ENCODE peak calls at places on chromosomes 3 and 15, in five cellular contexts. U is H1, H is H9, V is IMR-90, C is mesendoderm. B is an unnamed sample.

GRCh38 chr3:99172736-99173657 is 271.5 kb upstream of the DCBLD2 start:
- DNase-seq in U (peak), H (peak), V (peak), C (peak), B (peak)

GRCh38 chr15:89521605-89522004 is 25.2 kb upstream of the RHCG start:
- DNase-seq in U (no peak), H (no peak), V (no peak), C (no peak), B (no peak)

GRCh38 chr15:70503073-70503745 is 260.1 kb downstream of the UACA start:
- DNase-seq in U (no peak), H (no peak), V (no peak), C (no peak), B (no peak)

GRCh38 chr3:94405258-94406035 is 342.6 kb downstream of the NSUN3 start:
- DNase-seq in U (no peak), H (no peak), V (peak), C (peak), B (no peak)

GRCh38 chr3:86921981-86922680 is 68.8 kb downstream of the VGLL3 start:
- DNase-seq in U (no peak), H (no peak), V (peak), C (no peak), B (no peak)

GRCh38 chr15:100929641-100930042 is 10.5 kb downstream of the LRRK1 start:
- DNase-seq in U (no peak), H (no peak), V (no peak), C (peak), B (no peak)

GRCh38 chr3:138727371-138727770 is 107.4 kb downstream of the PIK3CB start:
- DNase-seq in U (no peak), H (no peak), V (no peak), C (no peak), B (no peak)

GRCh38 chr3:107662109-107662477 is 139.3 kb downstream of the BBX start:
- DNase-seq in U (no peak), H (no peak), V (peak), C (no peak), B (no peak)

GRCh38 chr3:189406148-189406547 is 225.0 kb upstream of the TP63 start:
- DNase-seq in U (no peak), H (no peak), V (no peak), C (no peak), B (no peak)

GRCh38 chr3:44235604-44236484 is 5.8 kb upstream of the TOPAZ1 start:
- DNase-seq in U (no peak), H (peak), V (peak), C (peak), B (peak)

GRCh38 chr3:128426128-128426921 is 40.4 kb downstream of the DNAJB8 start:
- DNase-seq in U (peak), H (peak), V (no peak), C (peak), B (peak)

GRCh38 chr15:35936284-35936683 is 390.3 kb upstream of the DPH6 start:
- DNase-seq in U (no peak), H (no peak), V (no peak), C (no peak), B (no peak)

GRCh38 chr3:139533781-139534443 is 5.6 kb downstream of the RBP1 start:
- DNase-seq in U (no peak), H (no peak), V (peak), C (no peak), B (no peak)

GRCh38 chr3:189144645-189145044 is 27.1 kb upstream of the TPRG1 start:
- DNase-seq in U (no peak), H (no peak), V (peak), C (no peak), B (no peak)

GRCh38 chr3:123552095-123552714 is 32.6 kb downstream of the HACD2 start:
- DNase-seq in U (no peak), H (no peak), V (peak), C (peak), B (no peak)

GRCh38 chr3:141401584-141402475 is 33.5 kb downstream of the ZBTB38 start:
- DNase-seq in U (peak), H (peak), V (no peak), C (peak), B (no peak)

GRCh38 chr3:112931737-112932521 is 43.0 kb downstream of the CD200R1 start:
- DNase-seq in U (no peak), H (no peak), V (no peak), C (no peak), B (no peak)

GRCh38 chr3:101149707-101150106 is 156.5 kb upstream of the ABI3BP start:
- DNase-seq in U (no peak), H (no peak), V (no peak), C (no peak), B (no peak)

GRCh38 chr3:53069422-53070068 is 23.7 kb upstream of the SFMBT1 start:
- DNase-seq in U (no peak), H (no peak), V (peak), C (peak), B (no peak)

GRCh38 chr3:188900421-188900941 is 271.3 kb upstream of the TPRG1 start:
- DNase-seq in U (no peak), H (no peak), V (peak), C (no peak), B (no peak)

GRCh38 chr3:146222204-146223046 is 28.5 kb downstream of the PLSCR4 start:
- DNase-seq in U (no peak), H (peak), V (peak), C (peak), B (no peak)

GRCh38 chr3:70985572-70985971 is 598.0 kb downstream of the FOXP1 start:
- DNase-seq in U (no peak), H (no peak), V (no peak), C (no peak), B (no peak)

GRCh38 chr15:81308260-81308659 is 15.7 kb downstream of the STARD5 start:
- DNase-seq in U (no peak), H (no peak), V (no peak), C (no peak), B (no peak)

GRCh38 chr15:39582977-39583585 is 2.2 kb downstream of the THBS1 start:
- DNase-seq in U (no peak), H (no peak), V (no peak), C (no peak), B (no peak)

GRCh38 chr3:176274161-176274560 is 923.1 kb downstream of the TBL1XR1 start:
- DNase-seq in U (no peak), H (no peak), V (no peak), C (no peak), B (no peak)

GRCh38 chr15:93135459-93135858 is 46.4 kb upstream of the RGMA start:
- DNase-seq in U (no peak), H (no peak), V (no peak), C (no peak), B (no peak)

GRCh38 chr3:57078366-57079220 is 18.1 kb downstream of the SPATA12 start:
- DNase-seq in U (peak), H (peak), V (peak), C (peak), B (no peak)

GRCh38 chr3:104941785-104942184 is 424.9 kb upstream of the ALCAM start:
- DNase-seq in U (no peak), H (no peak), V (no peak), C (no peak), B (no peak)

GRCh38 chr15:29433507-29433906 is 163.9 kb upstream of the NSMCE3 start:
- DNase-seq in U (no peak), H (no peak), V (no peak), C (no peak), B (no peak)

GRCh38 chr3:158085358-158085757 is 20.9 kb downstream of the SHOX2 start:
- DNase-seq in U (no peak), H (no peak), V (no peak), C (no peak), B (no peak)

GRCh38 chr3:142888099-142888483 is 792 bp downstream of the PCOLCE2 start:
- DNase-seq in U (no peak), H (peak), V (no peak), C (peak), B (peak)

GRCh38 chr3:10198761-10199688 is 34.3 kb downstream of the IRAK2 start:
- DNase-seq in U (no peak), H (no peak), V (peak), C (no peak), B (no peak)

DNA sequence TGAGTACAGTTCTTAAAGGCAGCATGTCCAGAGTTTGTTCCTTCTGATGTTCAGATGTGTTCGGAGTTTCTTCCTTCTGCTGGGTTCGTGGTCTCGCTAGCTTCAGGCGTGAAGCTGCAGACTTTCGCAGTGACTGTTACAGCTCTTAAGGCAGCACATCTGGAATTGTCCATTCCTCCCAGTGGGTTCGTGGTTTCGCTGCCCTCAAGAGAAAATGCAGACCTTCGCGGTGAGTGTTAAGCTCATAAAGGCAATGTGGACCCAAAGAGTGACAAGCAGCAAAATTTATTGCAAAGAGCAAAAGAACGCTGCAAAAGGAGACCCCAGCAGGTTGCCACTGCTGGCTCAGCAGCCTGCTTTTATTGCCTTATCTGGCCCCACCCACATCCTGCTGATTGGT is 191.7 kb upstream of the MME start:
- DNase-seq in U (no peak), H (no peak), V (no peak), C (no peak), B (no peak)
- H4K8ac ChIP-seq in U (no peak), H (no peak), V (peak), C (no peak), B (no peak)

GRCh38 chr15:33194704-33195261 is at the start of gene FMN1:
- DNase-seq in U (peak), H (peak), V (peak), C (peak), B (peak)
- H4K8ac ChIP-seq in U (peak), H (no peak), V (peak), C (no peak), B (no peak)

DNA sequence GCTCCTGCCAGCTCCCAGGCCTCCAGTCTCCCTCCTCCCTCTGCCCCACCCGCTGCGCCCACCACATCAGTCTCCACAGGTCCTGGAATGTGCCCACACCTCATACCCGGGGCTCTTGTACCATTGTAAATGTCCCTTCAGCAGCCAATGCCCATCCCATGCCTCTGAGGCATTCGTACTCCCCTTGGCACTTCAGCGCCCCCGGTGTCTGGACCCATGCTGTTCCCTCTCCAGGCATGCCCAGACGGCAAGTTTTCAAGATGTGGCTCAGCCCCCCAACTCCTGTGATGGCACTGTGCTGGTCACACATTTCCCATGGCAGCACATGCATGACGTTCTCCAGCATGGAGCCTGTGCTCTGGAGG is 13.3 kb downstream of the PLXND1 start:
- DNase-seq in U (peak), H (peak), V (no peak), C (no peak), B (no peak)
- H4K8ac ChIP-seq in U (no peak), H (no peak), V (peak), C (no peak), B (no peak)

DNA sequence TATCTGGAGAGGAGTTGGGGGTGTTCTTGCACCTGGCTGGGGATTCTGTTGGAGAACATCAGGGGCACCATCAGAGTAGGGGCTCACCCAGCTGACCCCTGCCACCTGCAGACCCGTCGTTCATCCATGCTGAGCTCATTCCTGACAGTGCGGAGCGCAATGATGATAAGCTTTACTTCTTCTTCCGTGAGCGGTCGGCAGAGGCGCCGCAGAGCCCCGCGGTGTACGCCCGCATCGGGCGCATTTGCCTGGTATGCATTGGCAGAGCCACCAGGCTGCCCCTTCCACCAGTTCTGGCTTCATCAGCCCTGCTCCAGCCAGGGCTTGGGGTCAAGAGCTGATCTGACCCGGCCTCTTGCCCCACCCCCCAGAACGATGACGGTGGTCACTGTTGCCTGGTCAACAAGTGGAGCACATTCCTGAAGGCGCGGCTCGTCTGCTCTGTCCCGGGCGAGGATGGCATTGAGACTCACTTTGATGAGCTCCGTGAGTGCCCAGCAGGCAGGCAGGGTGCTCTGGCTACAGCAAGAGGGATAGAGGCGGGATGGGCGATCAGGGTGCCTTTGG is 8.8 kb upstream of the GNAT1 start:
- DNase-seq in U (no peak), H (no peak), V (no peak), C (no peak), B (no peak)
- H4K8ac ChIP-seq in U (peak), H (no peak), V (no peak), C (no peak), B (no peak)

GRCh38 chr15:74385442-74386132 is 18.1 kb upstream of the CYP11A1 start:
- DNase-seq in U (no peak), H (no peak), V (no peak), C (no peak), B (no peak)
- H4K8ac ChIP-seq in U (no peak), H (no peak), V (peak), C (no peak), B (no peak)

GRCh38 chr3:14324224-14324944 is 78.0 kb upstream of the SLC6A6 start:
- DNase-seq in U (no peak), H (no peak), V (peak), C (peak), B (no peak)
- H4K8ac ChIP-seq in U (no peak), H (no peak), V (peak), C (no peak), B (no peak)

GRCh38 chr3:48980295-48980694 is 9.7 kb upstream of the P4HTM start:
- DNase-seq in U (no peak), H (no peak), V (no peak), C (no peak), B (no peak)

GRCh38 chr3:48982686-48983085 is 7.4 kb upstream of the P4HTM start:
- DNase-seq in U (no peak), H (no peak), V (no peak), C (no peak), B (no peak)

GRCh38 chr3:48984648-48985047 is 5.4 kb upstream of the P4HTM start:
- DNase-seq in U (no peak), H (no peak), V (peak), C (no peak), B (no peak)

GRCh38 chr3:48982016-48982415 is 8.0 kb upstream of the P4HTM start:
- DNase-seq in U (no peak), H (no peak), V (no peak), C (no peak), B (no peak)

DNA sequence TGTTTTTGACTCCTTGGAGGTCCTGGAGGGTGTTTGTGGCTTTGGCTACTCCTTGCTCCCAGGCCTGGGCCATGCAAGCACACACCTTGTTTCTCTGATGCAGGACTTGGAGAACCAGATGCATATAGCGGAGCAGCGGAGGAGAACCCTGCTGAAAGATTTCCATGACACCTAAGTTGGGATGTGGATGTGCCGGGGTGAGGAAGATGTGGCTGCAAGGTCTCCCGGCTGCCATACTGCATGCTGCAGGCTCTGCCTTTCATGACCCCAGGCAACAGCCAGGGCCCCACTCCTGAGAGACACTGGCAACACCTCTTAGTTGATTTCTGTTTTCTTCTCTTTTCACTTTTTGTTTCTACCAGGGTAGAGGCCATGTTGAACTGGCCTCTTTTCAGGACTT is 6.9 kb upstream of the P4HTM start:
- DNase-seq in U (no peak), H (no peak), V (no peak), C (no peak), B (no peak)
- H4K8ac ChIP-seq in U (no peak), H (no peak), V (no peak), C (no peak), B (no peak)

GRCh38 chr15:63938486-63939061 is 104.8 kb upstream of the HERC1 start:
- DNase-seq in U (peak), H (peak), V (peak), C (no peak), B (no peak)
- H4K8ac ChIP-seq in U (no peak), H (no peak), V (no peak), C (no peak), B (no peak)

DNA sequence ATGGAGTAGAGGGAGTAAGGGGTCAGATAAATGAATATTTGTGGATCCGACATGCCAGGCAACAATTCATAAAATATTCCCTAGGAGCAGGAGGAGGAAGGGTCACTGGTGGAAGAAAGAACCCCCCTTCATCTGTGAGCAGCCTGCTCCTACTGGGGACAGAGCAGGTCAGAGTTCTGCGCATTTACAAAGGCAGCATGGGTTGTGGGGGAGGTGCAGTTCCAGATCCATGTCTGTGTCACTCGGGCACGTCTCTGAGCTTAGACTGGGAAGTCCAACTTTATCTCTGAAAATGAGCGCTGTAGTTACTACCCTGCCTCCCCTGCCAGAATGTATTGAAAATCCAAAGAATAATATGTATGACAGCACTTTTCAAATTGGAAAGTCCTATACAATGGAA is 115.2 kb downstream of the GABRG3 start:
- DNase-seq in U (no peak), H (no peak), V (no peak), C (peak), B (no peak)
- H4K8ac ChIP-seq in U (peak), H (no peak), V (no peak), C (no peak), B (no peak)

DNA sequence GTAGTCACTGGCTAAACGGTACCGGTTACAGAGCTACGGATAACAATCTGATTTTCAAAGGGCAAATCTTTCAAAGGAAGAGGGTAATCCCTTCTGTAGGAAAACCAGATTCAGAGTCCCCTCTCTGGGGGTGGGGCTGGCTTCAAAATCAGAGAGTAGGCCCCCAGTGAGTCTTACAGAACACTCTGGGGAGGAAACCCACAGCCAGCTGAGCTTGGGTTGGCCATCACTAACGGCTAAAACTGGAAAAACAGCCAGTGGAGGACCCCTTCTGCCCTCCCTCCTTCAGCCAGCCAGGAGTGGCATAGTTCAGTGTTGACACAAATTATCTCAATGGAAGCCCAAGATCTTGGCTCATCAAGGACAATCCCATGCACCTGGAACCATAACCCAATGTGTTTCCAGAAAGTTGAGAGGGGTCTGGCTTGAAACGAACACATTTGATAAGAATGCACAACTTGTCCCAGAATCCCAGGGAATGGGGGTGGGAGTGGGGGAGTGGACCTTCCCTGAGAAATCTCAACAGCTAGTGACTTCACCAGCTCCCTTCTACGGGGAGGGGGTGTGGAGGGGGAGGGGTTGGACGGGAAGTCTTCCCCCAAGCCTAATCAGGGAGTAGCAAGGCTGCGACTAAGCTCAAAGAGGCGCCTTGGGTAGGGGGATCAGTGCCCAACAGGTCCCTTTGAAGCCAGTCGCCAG is 1.0 kb downstream of the RASL12 start:
- DNase-seq in U (no peak), H (peak), V (no peak), C (peak), B (no peak)
- H4K8ac ChIP-seq in U (no peak), H (no peak), V (no peak), C (no peak), B (no peak)